ENCODE peak calls at places on chromosomes 11 and 22, in eight cellular contexts. J is dorsolateral prefrontal cortex; I is CD4-positive, CD25-positive, alpha-beta regulatory T cell; W is H1; O is MM.1S; L is left lung; N is heart left ventricle; Z is psoas muscle. B is an unnamed sample. For H3K27me3, the result is how much of the 10 kb centered on the place peaks cover.

GRCh38 chr11:132864811-132865576 is 667.3 kb downstream of the OPCML start:
- DNase-seq in N (no peak), J (no peak), W (peak), Z (no peak), L (no peak), O (no peak), I (no peak), B (no peak)

GRCh38 chr11:129766858-129767604 is 48.6 kb upstream of the TMEM45B start:
- DNase-seq in O (peak), J (no peak), N (no peak), Z (no peak), I (no peak), W (peak), L (no peak), B (no peak)

GRCh38 chr22:22810018-22810427 is 77.6 kb upstream of the IGLL5 start:
- DNase-seq in J (peak), I (peak), W (no peak), L (no peak), N (peak), O (no peak), Z (peak), B (no peak)

GRCh38 chr11:36657610-36658225 is 59.7 kb upstream of the RAG2 start:
- DNase-seq in Z (no peak), W (no peak), N (no peak), I (no peak), O (no peak), L (no peak), J (peak), B (no peak)

GRCh38 chr11:118939948-118940598 is 14.3 kb upstream of the BCL9L start:
- DNase-seq in N (peak), O (peak), J (peak), I (no peak), Z (no peak), W (no peak), L (no peak), B (no peak)

GRCh38 chr11:26333906-26334305 is 2.0 kb downstream of the ANO3 start:
- DNase-seq in N (no peak), L (no peak), Z (no peak), O (no peak), W (no peak), J (no peak), I (no peak), B (no peak)

GRCh38 chr11:67630230-67630942 is 649 bp upstream of the NUDT8 start:
- DNase-seq in N (peak), J (peak), Z (peak), O (peak), L (peak), W (peak), I (peak), B (peak)

GRCh38 chr22:36872084-36872483 is 11.3 kb downstream of the NCF4 start:
- DNase-seq in L (no peak), Z (no peak), W (no peak), I (no peak), O (no peak), N (no peak), J (no peak), B (no peak)

GRCh38 chr22:32204856-32205722 is at the start of gene RFPL2:
- DNase-seq in L (no peak), W (peak), J (peak), I (no peak), Z (peak), N (peak), O (no peak), B (no peak)

GRCh38 chr11:118984825-118985224 is 13.1 kb upstream of the CENATAC start:
- DNase-seq in O (no peak), I (no peak), J (no peak), Z (no peak), L (no peak), N (no peak), W (no peak), B (no peak)

GRCh38 chr11:25535462-25535861 is 796.5 kb upstream of the ANO3 start:
- DNase-seq in N (peak), Z (peak), W (no peak), I (no peak), J (no peak), O (no peak), L (no peak), B (peak)

GRCh38 chr11:102869354-102869753 is 5.4 kb downstream of the MMP12 start:
- DNase-seq in L (no peak), W (no peak), O (no peak), Z (no peak), I (no peak), J (no peak), N (no peak), B (no peak)

GRCh38 chr22:19749876-19750275 is 10.7 kb upstream of the TBX1 start:
- DNase-seq in J (no peak), N (no peak), L (no peak), Z (peak), W (no peak), I (no peak), O (no peak), B (no peak)

GRCh38 chr11:1057806-1058205 is 16.9 kb upstream of the MUC2 start:
- DNase-seq in J (no peak), I (no peak), Z (no peak), O (no peak), N (no peak), W (no peak), L (no peak), B (no peak)

GRCh38 chr11:116578971-116579687 is 193.7 kb downstream of the BUD13 start:
- DNase-seq in O (no peak), J (peak), I (no peak), L (no peak), W (peak), N (no peak), Z (no peak), B (no peak)

GRCh38 chr22:32708835-32709234 is 92.7 kb upstream of the TIMP3 start:
- DNase-seq in Z (peak), I (no peak), L (no peak), J (no peak), O (no peak), W (no peak), N (peak), B (no peak)

GRCh38 chr22:22087854-22088657 is 105.5 kb upstream of the TOP3B start:
- DNase-seq in W (no peak), J (no peak), N (no peak), Z (no peak), L (no peak), O (no peak), I (no peak), B (no peak)

GRCh38 chr11:90639687-90640086 is 416.8 kb upstream of the CHORDC1 start:
- DNase-seq in Z (no peak), I (no peak), N (no peak), J (no peak), W (no peak), O (no peak), L (no peak), B (no peak)

GRCh38 chr11:255816-256215 is 19.0 kb downstream of the PSMD13 start:
- DNase-seq in L (no peak), I (no peak), W (no peak), J (no peak), O (no peak), N (no peak), Z (no peak), B (no peak)

GRCh38 chr22:22396741-22397291 is 111.7 kb downstream of the ZNF280B start:
- DNase-seq in Z (no peak), J (no peak), L (no peak), I (no peak), W (no peak), O (no peak), N (peak), B (no peak)

GRCh38 chr11:62850911-62851806 is 11.8 kb upstream of the WDR74 start:
- DNase-seq in O (peak), I (no peak), N (no peak), Z (no peak), J (no peak), W (no peak), L (no peak), B (no peak)

GRCh38 chr22:47192651-47193437 is 430.4 kb downstream of the TBC1D22A start:
- DNase-seq in O (no peak), W (no peak), J (peak), I (no peak), L (peak), Z (no peak), N (no peak), B (peak)

GRCh38 chr22:30265851-30266444 is 703 bp downstream of the OSM start:
- DNase-seq in L (peak), I (peak), N (peak), Z (no peak), J (no peak), W (no peak), O (no peak), B (peak)

GRCh38 chr11:134843735-134844134 is 431.7 kb upstream of the B3GAT1 start:
- DNase-seq in L (no peak), N (no peak), W (peak), Z (no peak), J (no peak), I (no peak), O (no peak), B (no peak)

GRCh38 chr11:133732109-133732508 is 113.2 kb downstream of the SPATA19 start:
- DNase-seq in N (no peak), J (no peak), Z (no peak), W (no peak), I (no peak), O (no peak), L (no peak), B (no peak)

GRCh38 chr11:113884361-113884836 is 9.0 kb upstream of the USP28 start:
- DNase-seq in W (peak), L (no peak), J (no peak), I (no peak), O (no peak), Z (no peak), N (no peak), B (no peak)

GRCh38 chr11:35529971-35530495 is 4.6 kb upstream of the PAMR1 start:
- DNase-seq in N (peak), W (no peak), Z (peak), J (no peak), L (no peak), O (no peak), I (no peak), B (no peak)

GRCh38 chr11:14974723-14975587 is 2.8 kb upstream of the CALCA start:
- DNase-seq in J (no peak), W (peak), L (no peak), O (peak), N (peak), Z (peak), I (no peak), B (peak)

GRCh38 chr22:19107730-19108074 is 14.5 kb downstream of the DGCR2 start:
- DNase-seq in N (no peak), O (no peak), L (no peak), Z (no peak), I (no peak), W (no peak), J (no peak), B (no peak)

GRCh38 chr11:130042093-130042591 is 27.6 kb upstream of the APLP2 start:
- DNase-seq in J (no peak), Z (no peak), O (no peak), L (no peak), N (no peak), W (no peak), I (no peak), B (no peak)

GRCh38 chr11:47507016-47507631 is 45.8 kb downstream of the CELF1 start:
- DNase-seq in J (no peak), O (no peak), W (no peak), L (no peak), N (no peak), I (no peak), Z (no peak), B (no peak)

GRCh38 chr11:71131861-71132260 is 120.5 kb downstream of the SHANK2 start:
- DNase-seq in J (no peak), W (no peak), Z (no peak), I (no peak), O (no peak), N (no peak), L (no peak), B (no peak)

GRCh38 chr11:121802542-121802941 is 313.5 kb downstream of the BLID start:
- DNase-seq in J (no peak), Z (no peak), L (no peak), O (no peak), I (no peak), N (peak), W (no peak), B (no peak)

GRCh38 chr11:6541356-6541755 is 44.3 kb downstream of the DNHD1 start:
- DNase-seq in O (no peak), I (no peak), L (no peak), W (no peak), N (no peak), Z (no peak), J (no peak), B (no peak)
- H3K4me3 ChIP-seq in O (no peak), I (no peak), L (no peak), W (no peak), N (no peak), Z (no peak), J (no peak), B (no peak)

GRCh38 chr11:32422545-32422944 is 12.8 kb downstream of the WT1 start:
- DNase-seq in I (no peak), J (no peak), O (no peak), W (no peak), L (no peak), Z (no peak), N (no peak), B (no peak)
- H3K27me3 ChIP-seq in I (under half), J (under half), O (under half), W (under half), L (under half), Z (under half), N (under half), B (under half)

GRCh38 chr11:3154001-3154599 is 11.0 kb downstream of the OSBPL5 start:
- DNase-seq in W (no peak), Z (peak), J (no peak), N (peak), O (no peak), L (no peak), I (no peak), B (peak)
- H3K27ac ChIP-seq in W (no peak), Z (peak), J (no peak), N (peak), O (no peak), L (peak), I (no peak), B (peak)

GRCh38 chr11:92308366-92308765 is 83.7 kb downstream of the FAT3 start:
- DNase-seq in O (no peak), W (no peak), L (no peak), J (no peak), Z (no peak), I (no peak), N (no peak), B (no peak)
- H3K4me3 ChIP-seq in O (no peak), W (no peak), L (no peak), J (no peak), Z (no peak), I (no peak), N (no peak), B (no peak)

GRCh38 chr22:42387631-42388030 is 44.6 kb downstream of the NFAM1 start:
- DNase-seq in I (no peak), Z (no peak), N (no peak), L (no peak), W (no peak), J (no peak), O (no peak), B (no peak)
- H3K27me3 ChIP-seq in I (under half), Z (under half), N (under half), L (under half), W (under half), J (under half), O (under half), B (under half)

DNA sequence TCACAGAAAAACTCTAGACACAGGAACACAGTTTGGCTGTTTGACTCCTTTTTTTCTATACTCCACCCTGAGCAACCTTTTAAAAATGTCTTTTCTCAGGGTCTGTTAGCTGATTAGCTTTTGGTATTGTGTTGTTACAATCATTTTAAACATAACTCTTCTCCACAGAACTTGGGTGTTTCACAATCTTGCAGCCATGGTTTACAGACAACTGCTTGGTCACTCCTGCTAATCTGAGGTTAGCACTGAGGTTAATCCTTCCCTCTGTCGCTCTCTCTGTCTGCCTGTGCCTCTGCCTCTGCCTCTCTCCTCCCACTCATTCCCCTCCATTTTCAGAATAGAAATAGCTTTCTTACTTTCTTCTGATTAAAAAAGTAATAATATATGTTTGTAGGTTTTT is 62.4 kb upstream of the ZBED5 start:
- DNase-seq in N (no peak), J (no peak), I (no peak), W (no peak), Z (no peak), O (no peak), L (no peak), B (no peak)
- H3K27ac ChIP-seq in N (no peak), J (no peak), I (no peak), W (no peak), Z (no peak), O (no peak), L (no peak), B (no peak)

B was measured in aorta.